ENCODE peak calls at places on chromosome 1, in eight cellular contexts. V is left lung; M is activated naive CD4-positive, alpha-beta T cell; J is brain microvascular endothelial cell; F is CD8-positive, alpha-beta T cell; B is astrocyte of the spinal cord; W is HCT116; D is astrocyte. L is an unnamed sample.
A peak's percentile ranks its signal among the peaks of the same experiment; 100 is the strongest.

GRCh38 chr1:7259955-7260354 is 474.7 kb downstream of the CAMTA1 start:
- DNase-seq in V (no peak), M (no peak), J (no peak), F (no peak), B (no peak), W (no peak), D (no peak), L (no peak)

GRCh38 chr1:225774276-225775147 is 3.1 kb upstream of the SRP9 start:
- DNase-seq in V (no peak), M (no peak), J (no peak), F (no peak), B (no peak), W (no peak), D (peak; percentile 64), L (peak; percentile 12)

GRCh38 chr1:116377564-116378529 is 4.8 kb downstream of the ATP1A1 start:
- DNase-seq in V (no peak), M (no peak), J (peak; percentile 78), F (peak; percentile 42), B (peak; percentile 95), W (no peak), D (peak; percentile 96), L (peak; percentile 82)

GRCh38 chr1:172719694-172720138 is 60.8 kb downstream of the FASLG start:
- DNase-seq in V (no peak), M (no peak), J (peak; percentile 46), F (no peak), B (peak; percentile 64), W (peak; percentile 39), D (peak; percentile 29), L (no peak)

GRCh38 chr1:172754609-172755008 is 95.7 kb downstream of the FASLG start:
- DNase-seq in V (no peak), M (no peak), J (no peak), F (no peak), B (no peak), W (no peak), D (no peak), L (no peak)

GRCh38 chr1:67850151-67850551 is 16.9 kb upstream of the GNG12 start:
- DNase-seq in V (no peak), M (no peak), J (peak; percentile 64), F (no peak), B (peak; percentile 72), W (peak; percentile 35), D (no peak), L (peak; percentile 39)

GRCh38 chr1:228212415-228212965 is 4.6 kb downstream of the OBSCN start:
- DNase-seq in V (peak; percentile 77), M (no peak), J (no peak), F (no peak), B (no peak), W (no peak), D (no peak), L (no peak)

GRCh38 chr1:40450491-40451237 is 388 bp downstream of the ZFP69B start:
- DNase-seq in V (no peak), M (peak; percentile 31), J (peak; percentile 86), F (peak; percentile 82), B (peak; percentile 76), W (no peak), D (peak; percentile 95), L (no peak)

L was measured in NCI-H226.